ENCODE peak calls at places on chromosome 16, in nine cellular contexts. One of them, this sample, is unnamed.

GRCh38 chr16:12341966-12342365 is 365.4 kb downstream of the SNX29 start:
- DNase-seq in fibroblast of villous mesenchyme: peak
- DNase-seq in GM12878: no peak
- DNase-seq in choroid plexus epithelial cell: peak
- DNase-seq in body of pancreas: no peak
- DNase-seq in fibroblast of the aortic adventitia: no peak
- DNase-seq in HL-60: no peak
- DNase-seq in neural progenitor cell: no peak
- DNase-seq in astrocyte of the cerebellum: no peak
- DNase-seq in this sample: no peak

GRCh38 chr16:23960081-23960499 is 124.3 kb downstream of the PRKCB start:
- DNase-seq in fibroblast of the aortic adventitia: no peak
- DNase-seq in body of pancreas: no peak
- DNase-seq in HL-60: no peak
- DNase-seq in GM12878: no peak
- DNase-seq in neural progenitor cell: no peak
- DNase-seq in choroid plexus epithelial cell: no peak
- DNase-seq in fibroblast of villous mesenchyme: no peak
- DNase-seq in astrocyte of the cerebellum: no peak
- DNase-seq in this sample: no peak

GRCh38 chr16:16148755-16149154 is 74.5 kb downstream of the ABCC6 start:
- DNase-seq in GM12878: no peak
- DNase-seq in body of pancreas: no peak
- DNase-seq in HL-60: no peak
- DNase-seq in neural progenitor cell: no peak
- DNase-seq in choroid plexus epithelial cell: no peak
- DNase-seq in fibroblast of villous mesenchyme: no peak
- DNase-seq in fibroblast of the aortic adventitia: no peak
- DNase-seq in astrocyte of the cerebellum: no peak
- DNase-seq in this sample: no peak

GRCh38 chr16:81995651-81996050 is 15.6 kb downstream of the SDR42E1 start:
- DNase-seq in neural progenitor cell: no peak
- DNase-seq in HL-60: no peak
- DNase-seq in fibroblast of the aortic adventitia: no peak
- DNase-seq in choroid plexus epithelial cell: no peak
- DNase-seq in fibroblast of villous mesenchyme: peak
- DNase-seq in GM12878: no peak
- DNase-seq in astrocyte of the cerebellum: no peak
- DNase-seq in body of pancreas: no peak
- DNase-seq in this sample: no peak

GRCh38 chr16:11270602-11271162 is 1.6 kb upstream of the TNP2 start:
- DNase-seq in fibroblast of the aortic adventitia: no peak
- DNase-seq in astrocyte of the cerebellum: no peak
- DNase-seq in neural progenitor cell: no peak
- DNase-seq in GM12878: no peak
- DNase-seq in fibroblast of villous mesenchyme: no peak
- DNase-seq in HL-60: no peak
- DNase-seq in choroid plexus epithelial cell: no peak
- DNase-seq in body of pancreas: no peak
- DNase-seq in this sample: no peak

GRCh38 chr16:65576631-65577030 is 454.8 kb upstream of the CDH11 start:
- DNase-seq in fibroblast of villous mesenchyme: no peak
- DNase-seq in choroid plexus epithelial cell: peak
- DNase-seq in HL-60: no peak
- DNase-seq in body of pancreas: no peak
- DNase-seq in fibroblast of the aortic adventitia: no peak
- DNase-seq in GM12878: no peak
- DNase-seq in neural progenitor cell: peak
- DNase-seq in astrocyte of the cerebellum: no peak
- DNase-seq in this sample: no peak

GRCh38 chr16:55471448-55472097 is 7.4 kb upstream of the MMP2 start:
- DNase-seq in fibroblast of villous mesenchyme: peak
- DNase-seq in neural progenitor cell: no peak
- DNase-seq in GM12878: no peak
- DNase-seq in fibroblast of the aortic adventitia: peak
- DNase-seq in choroid plexus epithelial cell: peak
- DNase-seq in HL-60: peak
- DNase-seq in astrocyte of the cerebellum: no peak
- DNase-seq in body of pancreas: no peak
- DNase-seq in this sample: peak

GRCh38 chr16:30375830-30376229 is 1.2 kb downstream of the MYL11 start:
- DNase-seq in fibroblast of the aortic adventitia: no peak
- DNase-seq in fibroblast of villous mesenchyme: no peak
- DNase-seq in astrocyte of the cerebellum: no peak
- DNase-seq in body of pancreas: no peak
- DNase-seq in HL-60: no peak
- DNase-seq in GM12878: no peak
- DNase-seq in neural progenitor cell: no peak
- DNase-seq in choroid plexus epithelial cell: no peak
- DNase-seq in this sample: no peak

GRCh38 chr16:56776562-56776961 is 46.6 kb downstream of the NUP93 start:
- DNase-seq in astrocyte of the cerebellum: peak
- DNase-seq in neural progenitor cell: no peak
- DNase-seq in GM12878: no peak
- DNase-seq in choroid plexus epithelial cell: peak
- DNase-seq in fibroblast of villous mesenchyme: peak
- DNase-seq in body of pancreas: peak
- DNase-seq in fibroblast of the aortic adventitia: peak
- DNase-seq in HL-60: no peak
- DNase-seq in this sample: peak

GRCh38 chr16:11056090-11056988 is 112.0 kb downstream of the CLEC16A start:
- DNase-seq in choroid plexus epithelial cell: peak
- DNase-seq in GM12878: no peak
- DNase-seq in neural progenitor cell: no peak
- DNase-seq in HL-60: no peak
- DNase-seq in astrocyte of the cerebellum: no peak
- DNase-seq in body of pancreas: no peak
- DNase-seq in fibroblast of the aortic adventitia: peak
- DNase-seq in fibroblast of villous mesenchyme: peak
- DNase-seq in this sample: no peak

GRCh38 chr16:72404299-72404698 is 232.3 kb upstream of the PMFBP1 start:
- DNase-seq in fibroblast of the aortic adventitia: peak
- DNase-seq in astrocyte of the cerebellum: no peak
- DNase-seq in body of pancreas: no peak
- DNase-seq in HL-60: no peak
- DNase-seq in GM12878: no peak
- DNase-seq in choroid plexus epithelial cell: no peak
- DNase-seq in fibroblast of villous mesenchyme: no peak
- DNase-seq in neural progenitor cell: no peak
- DNase-seq in this sample: no peak

GRCh38 chr16:17469011-17469741 is 1.6 kb downstream of the XYLT1 start:
- DNase-seq in body of pancreas: no peak
- DNase-seq in astrocyte of the cerebellum: peak
- DNase-seq in HL-60: no peak
- DNase-seq in neural progenitor cell: peak
- DNase-seq in fibroblast of the aortic adventitia: peak
- DNase-seq in fibroblast of villous mesenchyme: peak
- DNase-seq in choroid plexus epithelial cell: peak
- DNase-seq in GM12878: no peak
- DNase-seq in this sample: peak
- H3K4me3 ChIP-seq in body of pancreas: no peak
- H3K4me3 ChIP-seq in astrocyte of the cerebellum: peak
- H3K4me3 ChIP-seq in HL-60: peak
- H3K4me3 ChIP-seq in neural progenitor cell: peak
- H3K4me3 ChIP-seq in fibroblast of the aortic adventitia: peak
- H3K4me3 ChIP-seq in fibroblast of villous mesenchyme: peak
- H3K4me3 ChIP-seq in choroid plexus epithelial cell: peak
- H3K4me3 ChIP-seq in GM12878: peak
- H3K4me3 ChIP-seq in this sample: peak

GRCh38 chr16:49739381-49739780 is 116.5 kb downstream of the ZNF423 start:
- DNase-seq in fibroblast of villous mesenchyme: no peak
- DNase-seq in HL-60: no peak
- DNase-seq in fibroblast of the aortic adventitia: no peak
- DNase-seq in GM12878: no peak
- DNase-seq in choroid plexus epithelial cell: no peak
- DNase-seq in neural progenitor cell: peak
- DNase-seq in body of pancreas: no peak
- DNase-seq in astrocyte of the cerebellum: no peak
- DNase-seq in this sample: no peak
- TF ChIP-seq CTCF in fibroblast of villous mesenchyme: no peak
- TF ChIP-seq CTCF in HL-60: no peak
- TF ChIP-seq CTCF in fibroblast of the aortic adventitia: peak
- TF ChIP-seq CTCF in GM12878: peak
- TF ChIP-seq CTCF in choroid plexus epithelial cell: peak
- TF ChIP-seq CTCF in neural progenitor cell: peak
- TF ChIP-seq CTCF in body of pancreas: no peak
- TF ChIP-seq CTCF in astrocyte of the cerebellum: no peak
- TF ChIP-seq CTCF in this sample: no peak

DNA sequence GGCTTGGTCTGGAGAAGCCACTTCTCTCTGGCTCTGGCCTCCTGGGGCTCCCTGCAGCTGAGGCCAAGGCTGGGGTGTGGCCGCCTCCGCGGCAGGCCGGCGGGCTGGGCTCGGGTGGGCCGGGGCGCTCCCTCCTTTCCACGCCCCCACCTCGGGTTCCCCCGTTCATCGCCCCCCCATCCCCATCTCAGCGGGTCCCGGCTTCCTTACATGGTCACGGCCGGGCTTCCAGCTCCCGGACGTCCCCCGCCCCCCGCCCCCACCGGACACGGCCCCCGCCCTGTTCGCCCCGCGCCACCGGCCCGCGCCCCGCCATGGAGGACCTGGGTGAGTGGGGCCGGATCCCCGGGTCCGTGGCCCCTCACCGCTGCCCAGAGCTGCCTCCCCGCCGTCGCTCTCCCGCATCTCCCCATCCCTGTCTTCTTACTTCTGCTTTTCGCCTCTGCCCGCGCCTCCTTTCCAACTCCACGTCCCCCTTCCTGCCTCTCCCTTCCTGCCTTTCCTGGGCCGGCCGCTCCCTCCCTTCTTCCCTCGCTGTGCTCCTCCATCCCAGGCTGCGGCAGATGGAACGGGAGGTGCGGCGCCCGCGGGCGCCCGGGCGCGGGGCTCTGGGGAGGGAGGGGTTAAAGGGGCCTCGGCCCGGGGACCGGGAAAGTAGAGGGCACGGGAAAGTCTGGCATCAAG is at the start of gene TGFB1I1:
- DNase-seq in choroid plexus epithelial cell: peak
- DNase-seq in body of pancreas: no peak
- DNase-seq in GM12878: no peak
- DNase-seq in neural progenitor cell: peak
- DNase-seq in fibroblast of villous mesenchyme: peak
- DNase-seq in HL-60: no peak
- DNase-seq in fibroblast of the aortic adventitia: peak
- DNase-seq in astrocyte of the cerebellum: no peak
- DNase-seq in this sample: no peak
- H3K4me3 ChIP-seq in choroid plexus epithelial cell: peak
- H3K4me3 ChIP-seq in body of pancreas: no peak
- H3K4me3 ChIP-seq in GM12878: no peak
- H3K4me3 ChIP-seq in neural progenitor cell: peak
- H3K4me3 ChIP-seq in fibroblast of villous mesenchyme: peak
- H3K4me3 ChIP-seq in HL-60: no peak
- H3K4me3 ChIP-seq in fibroblast of the aortic adventitia: peak
- H3K4me3 ChIP-seq in astrocyte of the cerebellum: peak
- H3K4me3 ChIP-seq in this sample: peak

GRCh38 chr16:6165330-6165984 is 1067.9 kb upstream of the EEF2KMT start:
- DNase-seq in HL-60: no peak
- DNase-seq in astrocyte of the cerebellum: peak
- DNase-seq in GM12878: no peak
- DNase-seq in fibroblast of the aortic adventitia: no peak
- DNase-seq in choroid plexus epithelial cell: peak
- DNase-seq in fibroblast of villous mesenchyme: no peak
- DNase-seq in neural progenitor cell: peak
- DNase-seq in body of pancreas: no peak
- DNase-seq in this sample: no peak
- TF ChIP-seq CTCF in HL-60: no peak
- TF ChIP-seq CTCF in astrocyte of the cerebellum: peak
- TF ChIP-seq CTCF in GM12878: no peak
- TF ChIP-seq CTCF in fibroblast of the aortic adventitia: no peak
- TF ChIP-seq CTCF in choroid plexus epithelial cell: no peak
- TF ChIP-seq CTCF in fibroblast of villous mesenchyme: no peak
- TF ChIP-seq CTCF in neural progenitor cell: peak
- TF ChIP-seq CTCF in body of pancreas: no peak
- TF ChIP-seq CTCF in this sample: no peak

DNA sequence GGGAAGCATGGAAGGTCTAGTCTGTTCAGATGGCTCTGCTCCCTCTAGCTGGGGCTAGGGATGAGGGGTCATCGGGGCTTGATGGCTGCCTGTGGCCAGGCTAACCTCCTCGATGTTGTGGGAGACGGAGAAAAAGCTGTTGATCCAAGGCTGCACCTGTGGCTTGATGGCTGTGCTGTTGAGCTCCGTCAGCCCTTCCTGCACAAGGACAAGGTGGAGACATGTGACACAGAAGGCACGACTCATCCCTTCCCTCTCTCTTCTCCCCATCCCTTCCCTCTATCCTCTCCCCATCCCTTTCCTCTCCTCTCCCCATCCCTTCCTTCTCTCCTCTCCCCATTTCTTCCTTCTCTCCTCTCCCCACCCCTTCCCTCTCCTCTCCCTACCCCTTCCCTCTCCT is 28.2 kb downstream of the FCSK start:
- DNase-seq in GM12878: no peak
- DNase-seq in fibroblast of the aortic adventitia: no peak
- DNase-seq in body of pancreas: no peak
- DNase-seq in HL-60: no peak
- DNase-seq in astrocyte of the cerebellum: no peak
- DNase-seq in choroid plexus epithelial cell: no peak
- DNase-seq in neural progenitor cell: no peak
- DNase-seq in fibroblast of villous mesenchyme: no peak
- DNase-seq in this sample: no peak
- H3K4me3 ChIP-seq in GM12878: no peak
- H3K4me3 ChIP-seq in fibroblast of the aortic adventitia: no peak
- H3K4me3 ChIP-seq in body of pancreas: no peak
- H3K4me3 ChIP-seq in HL-60: no peak
- H3K4me3 ChIP-seq in astrocyte of the cerebellum: no peak
- H3K4me3 ChIP-seq in choroid plexus epithelial cell: no peak
- H3K4me3 ChIP-seq in neural progenitor cell: no peak
- H3K4me3 ChIP-seq in fibroblast of villous mesenchyme: no peak
- H3K4me3 ChIP-seq in this sample: no peak

GRCh38 chr16:48864055-48864454 is 254.1 kb upstream of the N4BP1 start:
- DNase-seq in choroid plexus epithelial cell: no peak
- DNase-seq in fibroblast of the aortic adventitia: no peak
- DNase-seq in fibroblast of villous mesenchyme: no peak
- DNase-seq in astrocyte of the cerebellum: no peak
- DNase-seq in neural progenitor cell: no peak
- DNase-seq in HL-60: no peak
- DNase-seq in GM12878: no peak
- DNase-seq in body of pancreas: no peak
- DNase-seq in this sample: no peak
- TF ChIP-seq CTCF in choroid plexus epithelial cell: no peak
- TF ChIP-seq CTCF in fibroblast of the aortic adventitia: no peak
- TF ChIP-seq CTCF in fibroblast of villous mesenchyme: no peak
- TF ChIP-seq CTCF in astrocyte of the cerebellum: no peak
- TF ChIP-seq CTCF in neural progenitor cell: peak
- TF ChIP-seq CTCF in HL-60: no peak
- TF ChIP-seq CTCF in GM12878: no peak
- TF ChIP-seq CTCF in body of pancreas: no peak
- TF ChIP-seq CTCF in this sample: no peak

DNA sequence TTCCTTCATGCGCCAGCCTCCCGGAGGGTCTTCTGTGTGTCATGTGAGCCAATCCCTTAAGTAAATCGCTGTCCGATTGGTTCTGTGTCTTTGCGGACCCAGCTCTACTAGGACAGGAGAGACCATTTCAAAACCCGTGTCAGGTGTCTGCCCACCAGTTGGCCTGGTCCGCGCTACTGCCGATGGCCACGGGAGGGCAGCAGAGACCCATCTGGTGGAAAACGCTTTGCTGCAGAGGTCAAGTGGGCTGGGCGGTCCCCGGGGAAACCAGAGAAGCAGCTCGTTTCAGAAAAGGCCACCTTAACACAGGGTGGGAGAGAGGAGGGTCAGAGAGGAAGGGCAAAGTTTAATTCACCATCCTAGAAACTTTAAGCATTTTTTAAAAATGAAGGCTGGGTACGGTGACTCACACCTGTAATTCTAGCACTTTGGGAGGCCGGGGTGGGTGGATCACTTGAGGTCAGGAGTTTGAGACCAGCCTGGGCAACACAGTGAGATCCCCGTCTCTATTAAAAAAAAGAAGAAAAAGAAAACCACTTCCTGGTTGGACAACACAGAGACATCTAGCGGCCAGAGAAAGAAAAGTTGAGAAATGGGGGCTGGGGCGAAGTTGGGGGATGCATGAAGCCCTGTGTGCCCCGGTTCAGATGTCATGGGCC is 2.8 kb upstream of the CIBAR2 start:
- DNase-seq in body of pancreas: peak
- DNase-seq in choroid plexus epithelial cell: peak
- DNase-seq in astrocyte of the cerebellum: peak
- DNase-seq in HL-60: peak
- DNase-seq in GM12878: peak
- DNase-seq in fibroblast of the aortic adventitia: peak
- DNase-seq in fibroblast of villous mesenchyme: peak
- DNase-seq in neural progenitor cell: peak
- DNase-seq in this sample: peak
- H3K4me3 ChIP-seq in body of pancreas: no peak
- H3K4me3 ChIP-seq in choroid plexus epithelial cell: no peak
- H3K4me3 ChIP-seq in astrocyte of the cerebellum: no peak
- H3K4me3 ChIP-seq in HL-60: no peak
- H3K4me3 ChIP-seq in GM12878: no peak
- H3K4me3 ChIP-seq in fibroblast of the aortic adventitia: no peak
- H3K4me3 ChIP-seq in fibroblast of villous mesenchyme: no peak
- H3K4me3 ChIP-seq in neural progenitor cell: no peak
- H3K4me3 ChIP-seq in this sample: no peak

This sample was measured in AG09309.